ENCODE peak calls at places on chromosomes 1 and 21, in seven cellular contexts. A, O, V, R, C, T and D are unnamed samples.

GRCh38 chr1:147669475-147670318 is 627 bp downstream of the ACP6 start:
- DNase-seq in A (peak), O (peak), V (peak), R (no peak), C (peak), T (peak), D (peak)

GRCh38 chr1:71521655-71522264 is 440.9 kb upstream of the ZRANB2 start:
- DNase-seq in A (peak), O (peak), V (peak), R (peak), C (peak), T (peak), D (peak)

GRCh38 chr21:45471229-45472052 is 66.5 kb downstream of the COL18A1 start:
- DNase-seq in A (peak), O (no peak), V (peak), R (peak), C (peak), T (no peak), D (peak)

GRCh38 chr1:92488832-92489231 is 2.1 kb upstream of the GFI1 start:
- DNase-seq in A (peak), O (no peak), V (no peak), R (no peak), C (peak), T (no peak), D (no peak)

GRCh38 chr1:9331558-9332346 is 39.1 kb downstream of the SPSB1 start:
- DNase-seq in A (peak), O (no peak), V (no peak), R (no peak), C (peak), T (peak), D (peak)

GRCh38 chr1:161989108-161989507 is 34.6 kb downstream of the OLFML2B start:
- DNase-seq in A (no peak), O (no peak), V (no peak), R (no peak), C (peak), T (no peak), D (no peak)

GRCh38 chr1:10793129-10793651 is 3.3 kb downstream of the CASZ1 start:
- DNase-seq in A (peak), O (no peak), V (no peak), R (no peak), C (peak), T (peak), D (no peak)

GRCh38 chr1:119483441-119484200 is 23.4 kb upstream of the HSD3B1 start:
- DNase-seq in A (no peak), O (no peak), V (no peak), R (no peak), C (no peak), T (no peak), D (no peak)